ENCODE peak calls at places on chromosome 1, in eight cellular contexts. E, H, Y, B, R, M, S and D are unnamed samples.

GRCh38 chr1:157437301-157437700 is 115.0 kb downstream of the FCRL5 start:
- DNase-seq in E (no peak), H (no peak), Y (no peak), B (no peak), R (no peak), M (no peak), S (no peak), D (no peak)

GRCh38 chr1:193118194-193118593 is 3.6 kb upstream of the CDC73 start:
- DNase-seq in E (no peak), H (no peak), Y (no peak), B (no peak), R (no peak), M (no peak), S (no peak), D (no peak)

GRCh38 chr1:94863919-94864318 is 43.8 kb downstream of the SLC44A3 start:
- DNase-seq in E (peak), H (peak), Y (peak), B (no peak), R (no peak), M (no peak), S (peak), D (peak)

GRCh38 chr1:21059021-21059420 is 117.7 kb downstream of the EIF4G3 start:
- DNase-seq in E (no peak), H (no peak), Y (no peak), B (no peak), R (no peak), M (no peak), S (no peak), D (peak)

GRCh38 chr1:213070399-213070798 is 19.4 kb downstream of the RPS6KC1 start:
- DNase-seq in E (no peak), H (peak), Y (no peak), B (peak), R (no peak), M (no peak), S (peak), D (peak)

GRCh38 chr1:230894664-230895063 is 26.3 kb upstream of the C1orf198 start:
- DNase-seq in E (no peak), H (no peak), Y (no peak), B (no peak), R (no peak), M (no peak), S (no peak), D (no peak)

GRCh38 chr1:26469558-26469957 is 2.7 kb upstream of the HMGN2 start:
- DNase-seq in E (no peak), H (no peak), Y (no peak), B (no peak), R (no peak), M (no peak), S (no peak), D (no peak)

GRCh38 chr1:84665703-84666317 is 24.5 kb downstream of the SSX2IP start:
- DNase-seq in E (no peak), H (no peak), Y (no peak), B (no peak), R (no peak), M (no peak), S (no peak), D (no peak)

GRCh38 chr1:17276568-17276967 is 27.7 kb downstream of the PADI3 start:
- DNase-seq in E (no peak), H (no peak), Y (no peak), B (no peak), R (peak), M (no peak), S (peak), D (no peak)

GRCh38 chr1:28123461-28123961 is 35.1 kb upstream of the EYA3 start:
- DNase-seq in E (no peak), H (peak), Y (no peak), B (no peak), R (no peak), M (no peak), S (no peak), D (peak)

GRCh38 chr1:15218287-15219279 is 28.4 kb upstream of the FHAD1 start:
- DNase-seq in E (no peak), H (peak), Y (peak), B (peak), R (no peak), M (no peak), S (no peak), D (peak)

GRCh38 chr1:112540395-112540794 is 31.6 kb downstream of the WNT2B start:
- DNase-seq in E (no peak), H (no peak), Y (no peak), B (no peak), R (no peak), M (no peak), S (no peak), D (no peak)

GRCh38 chr1:211613108-211613947 is 34.4 kb upstream of the SLC30A1 start:
- DNase-seq in E (peak), H (peak), Y (no peak), B (peak), R (no peak), M (no peak), S (peak), D (peak)

GRCh38 chr1:230426246-230427101 is at the start of gene PGBD5:
- DNase-seq in E (peak), H (peak), Y (no peak), B (peak), R (peak), M (peak), S (peak), D (peak)

GRCh38 chr1:159987186-159987585 is 33.1 kb upstream of the SLAMF9 start:
- DNase-seq in E (no peak), H (no peak), Y (no peak), B (no peak), R (no peak), M (no peak), S (no peak), D (no peak)

GRCh38 chr1:12502300-12503109 is 115.5 kb downstream of the DHRS3 start:
- DNase-seq in E (no peak), H (no peak), Y (no peak), B (no peak), R (no peak), M (no peak), S (no peak), D (no peak)

GRCh38 chr1:160205242-160205973 is at the start of gene PEA15:
- DNase-seq in E (peak), H (peak), Y (no peak), B (peak), R (peak), M (peak), S (peak), D (peak)